ENCODE peak calls at places on chromosome 15, in ten cellular contexts. One of them, this sample, is unnamed.

GRCh38 chr15:93228546-93228945 is 139.5 kb upstream of the RGMA start:
- DNase-seq in C1 segment of cervical spinal cord: no peak
- DNase-seq in NCI-H2081: no peak
- DNase-seq in HFFc6: no peak
- DNase-seq in activated naive CD8-positive, alpha-beta T cell treated with anti-CD3 and anti-CD28 coated beads for 36 hours: no peak
- DNase-seq in foreskin fibroblast: no peak
- DNase-seq in stimulated activated CD8-positive, alpha-beta memory T cell treated with anti-CD3 and anti-CD28 coated beads, Interleukin-12 subunit alpha, Interleukin-12 subunit beta, amount 100 ng/mL, for 1 hour: no peak
- DNase-seq in MM.1S: no peak
- DNase-seq in cardiac muscle cell: no peak
- DNase-seq in left cardiac atrium: no peak
- DNase-seq in this sample: no peak

GRCh38 chr15:70324001-70324974 is 226.6 kb upstream of the TLE3 start:
- DNase-seq in C1 segment of cervical spinal cord: no peak
- DNase-seq in NCI-H2081: peak
- DNase-seq in HFFc6: peak
- DNase-seq in activated naive CD8-positive, alpha-beta T cell treated with anti-CD3 and anti-CD28 coated beads for 36 hours: no peak
- DNase-seq in foreskin fibroblast: peak
- DNase-seq in stimulated activated CD8-positive, alpha-beta memory T cell treated with anti-CD3 and anti-CD28 coated beads, Interleukin-12 subunit alpha, Interleukin-12 subunit beta, amount 100 ng/mL, for 1 hour: no peak
- DNase-seq in MM.1S: no peak
- DNase-seq in cardiac muscle cell: no peak
- DNase-seq in left cardiac atrium: no peak
- DNase-seq in this sample: no peak

GRCh38 chr15:57510647-57511046 is 81.1 kb upstream of the MYZAP start:
- DNase-seq in C1 segment of cervical spinal cord: no peak
- DNase-seq in NCI-H2081: peak
- DNase-seq in HFFc6: no peak
- DNase-seq in activated naive CD8-positive, alpha-beta T cell treated with anti-CD3 and anti-CD28 coated beads for 36 hours: no peak
- DNase-seq in foreskin fibroblast: peak
- DNase-seq in stimulated activated CD8-positive, alpha-beta memory T cell treated with anti-CD3 and anti-CD28 coated beads, Interleukin-12 subunit alpha, Interleukin-12 subunit beta, amount 100 ng/mL, for 1 hour: no peak
- DNase-seq in MM.1S: no peak
- DNase-seq in cardiac muscle cell: no peak
- DNase-seq in left cardiac atrium: peak
- DNase-seq in this sample: no peak

GRCh38 chr15:94596707-94597106 is 365.3 kb downstream of the MCTP2 start:
- DNase-seq in C1 segment of cervical spinal cord: no peak
- DNase-seq in NCI-H2081: no peak
- DNase-seq in HFFc6: no peak
- DNase-seq in activated naive CD8-positive, alpha-beta T cell treated with anti-CD3 and anti-CD28 coated beads for 36 hours: no peak
- DNase-seq in foreskin fibroblast: no peak
- DNase-seq in stimulated activated CD8-positive, alpha-beta memory T cell treated with anti-CD3 and anti-CD28 coated beads, Interleukin-12 subunit alpha, Interleukin-12 subunit beta, amount 100 ng/mL, for 1 hour: no peak
- DNase-seq in MM.1S: no peak
- DNase-seq in cardiac muscle cell: no peak
- DNase-seq in left cardiac atrium: no peak
- DNase-seq in this sample: no peak

GRCh38 chr15:67917636-67918035 is 77.8 kb upstream of the RNU6-1 start:
- DNase-seq in C1 segment of cervical spinal cord: no peak
- DNase-seq in NCI-H2081: no peak
- DNase-seq in HFFc6: no peak
- DNase-seq in activated naive CD8-positive, alpha-beta T cell treated with anti-CD3 and anti-CD28 coated beads for 36 hours: no peak
- DNase-seq in foreskin fibroblast: no peak
- DNase-seq in stimulated activated CD8-positive, alpha-beta memory T cell treated with anti-CD3 and anti-CD28 coated beads, Interleukin-12 subunit alpha, Interleukin-12 subunit beta, amount 100 ng/mL, for 1 hour: no peak
- DNase-seq in MM.1S: no peak
- DNase-seq in cardiac muscle cell: no peak
- DNase-seq in left cardiac atrium: no peak
- DNase-seq in this sample: no peak

GRCh38 chr15:69288531-69289311 is 10.0 kb upstream of the PAQR5 start:
- DNase-seq in C1 segment of cervical spinal cord: no peak
- DNase-seq in NCI-H2081: no peak
- DNase-seq in HFFc6: no peak
- DNase-seq in activated naive CD8-positive, alpha-beta T cell treated with anti-CD3 and anti-CD28 coated beads for 36 hours: no peak
- DNase-seq in foreskin fibroblast: no peak
- DNase-seq in stimulated activated CD8-positive, alpha-beta memory T cell treated with anti-CD3 and anti-CD28 coated beads, Interleukin-12 subunit alpha, Interleukin-12 subunit beta, amount 100 ng/mL, for 1 hour: no peak
- DNase-seq in MM.1S: no peak
- DNase-seq in cardiac muscle cell: no peak
- DNase-seq in left cardiac atrium: no peak
- DNase-seq in this sample: no peak

GRCh38 chr15:76678766-76679165 is 226.4 kb downstream of the SCAPER start:
- DNase-seq in C1 segment of cervical spinal cord: no peak
- DNase-seq in NCI-H2081: no peak
- DNase-seq in HFFc6: peak
- DNase-seq in activated naive CD8-positive, alpha-beta T cell treated with anti-CD3 and anti-CD28 coated beads for 36 hours: no peak
- DNase-seq in foreskin fibroblast: peak
- DNase-seq in stimulated activated CD8-positive, alpha-beta memory T cell treated with anti-CD3 and anti-CD28 coated beads, Interleukin-12 subunit alpha, Interleukin-12 subunit beta, amount 100 ng/mL, for 1 hour: no peak
- DNase-seq in MM.1S: no peak
- DNase-seq in cardiac muscle cell: no peak
- DNase-seq in left cardiac atrium: no peak
- DNase-seq in this sample: no peak

GRCh38 chr15:98899266-98900021 is 108.1 kb downstream of the PGPEP1L start:
- DNase-seq in C1 segment of cervical spinal cord: no peak
- DNase-seq in NCI-H2081: no peak
- DNase-seq in HFFc6: no peak
- DNase-seq in activated naive CD8-positive, alpha-beta T cell treated with anti-CD3 and anti-CD28 coated beads for 36 hours: no peak
- DNase-seq in foreskin fibroblast: no peak
- DNase-seq in stimulated activated CD8-positive, alpha-beta memory T cell treated with anti-CD3 and anti-CD28 coated beads, Interleukin-12 subunit alpha, Interleukin-12 subunit beta, amount 100 ng/mL, for 1 hour: no peak
- DNase-seq in MM.1S: no peak
- DNase-seq in cardiac muscle cell: no peak
- DNase-seq in left cardiac atrium: no peak
- DNase-seq in this sample: no peak

GRCh38 chr15:71962537-71962936 is 152.2 kb downstream of the NR2E3 start:
- DNase-seq in C1 segment of cervical spinal cord: no peak
- DNase-seq in NCI-H2081: no peak
- DNase-seq in HFFc6: no peak
- DNase-seq in activated naive CD8-positive, alpha-beta T cell treated with anti-CD3 and anti-CD28 coated beads for 36 hours: no peak
- DNase-seq in foreskin fibroblast: no peak
- DNase-seq in stimulated activated CD8-positive, alpha-beta memory T cell treated with anti-CD3 and anti-CD28 coated beads, Interleukin-12 subunit alpha, Interleukin-12 subunit beta, amount 100 ng/mL, for 1 hour: no peak
- DNase-seq in MM.1S: peak
- DNase-seq in cardiac muscle cell: no peak
- DNase-seq in left cardiac atrium: no peak
- DNase-seq in this sample: no peak

GRCh38 chr15:70763120-70763949 is at the start of gene UACA:
- DNase-seq in C1 segment of cervical spinal cord: peak
- DNase-seq in NCI-H2081: peak
- DNase-seq in HFFc6: peak
- DNase-seq in activated naive CD8-positive, alpha-beta T cell treated with anti-CD3 and anti-CD28 coated beads for 36 hours: peak
- DNase-seq in foreskin fibroblast: peak
- DNase-seq in stimulated activated CD8-positive, alpha-beta memory T cell treated with anti-CD3 and anti-CD28 coated beads, Interleukin-12 subunit alpha, Interleukin-12 subunit beta, amount 100 ng/mL, for 1 hour: peak
- DNase-seq in MM.1S: peak
- DNase-seq in cardiac muscle cell: peak
- DNase-seq in left cardiac atrium: peak
- DNase-seq in this sample: peak

GRCh38 chr15:39025331-39025730 is 460.7 kb upstream of the RASGRP1 start:
- DNase-seq in C1 segment of cervical spinal cord: no peak
- DNase-seq in NCI-H2081: no peak
- DNase-seq in HFFc6: no peak
- DNase-seq in activated naive CD8-positive, alpha-beta T cell treated with anti-CD3 and anti-CD28 coated beads for 36 hours: no peak
- DNase-seq in foreskin fibroblast: peak
- DNase-seq in stimulated activated CD8-positive, alpha-beta memory T cell treated with anti-CD3 and anti-CD28 coated beads, Interleukin-12 subunit alpha, Interleukin-12 subunit beta, amount 100 ng/mL, for 1 hour: no peak
- DNase-seq in MM.1S: no peak
- DNase-seq in cardiac muscle cell: no peak
- DNase-seq in left cardiac atrium: no peak
- DNase-seq in this sample: no peak

GRCh38 chr15:83815506-83815905 is 161.6 kb downstream of the ADAMTSL3 start:
- DNase-seq in C1 segment of cervical spinal cord: no peak
- DNase-seq in NCI-H2081: no peak
- DNase-seq in HFFc6: no peak
- DNase-seq in activated naive CD8-positive, alpha-beta T cell treated with anti-CD3 and anti-CD28 coated beads for 36 hours: no peak
- DNase-seq in foreskin fibroblast: no peak
- DNase-seq in stimulated activated CD8-positive, alpha-beta memory T cell treated with anti-CD3 and anti-CD28 coated beads, Interleukin-12 subunit alpha, Interleukin-12 subunit beta, amount 100 ng/mL, for 1 hour: no peak
- DNase-seq in MM.1S: no peak
- DNase-seq in cardiac muscle cell: no peak
- DNase-seq in left cardiac atrium: no peak
- DNase-seq in this sample: no peak

GRCh38 chr15:79071901-79072300 is 18.7 kb downstream of the RASGRF1 start:
- DNase-seq in C1 segment of cervical spinal cord: no peak
- DNase-seq in NCI-H2081: no peak
- DNase-seq in HFFc6: no peak
- DNase-seq in activated naive CD8-positive, alpha-beta T cell treated with anti-CD3 and anti-CD28 coated beads for 36 hours: no peak
- DNase-seq in foreskin fibroblast: no peak
- DNase-seq in stimulated activated CD8-positive, alpha-beta memory T cell treated with anti-CD3 and anti-CD28 coated beads, Interleukin-12 subunit alpha, Interleukin-12 subunit beta, amount 100 ng/mL, for 1 hour: no peak
- DNase-seq in MM.1S: no peak
- DNase-seq in cardiac muscle cell: no peak
- DNase-seq in left cardiac atrium: no peak
- DNase-seq in this sample: no peak

GRCh38 chr15:44675911-44676310 is 12.4 kb upstream of the SPG11 start:
- DNase-seq in C1 segment of cervical spinal cord: no peak
- DNase-seq in NCI-H2081: no peak
- DNase-seq in HFFc6: no peak
- DNase-seq in activated naive CD8-positive, alpha-beta T cell treated with anti-CD3 and anti-CD28 coated beads for 36 hours: no peak
- DNase-seq in foreskin fibroblast: no peak
- DNase-seq in stimulated activated CD8-positive, alpha-beta memory T cell treated with anti-CD3 and anti-CD28 coated beads, Interleukin-12 subunit alpha, Interleukin-12 subunit beta, amount 100 ng/mL, for 1 hour: no peak
- DNase-seq in MM.1S: no peak
- DNase-seq in cardiac muscle cell: no peak
- DNase-seq in left cardiac atrium: no peak
- DNase-seq in this sample: no peak

GRCh38 chr15:73493936-73494335 is 51.0 kb downstream of the REC114 start:
- DNase-seq in C1 segment of cervical spinal cord: no peak
- DNase-seq in NCI-H2081: no peak
- DNase-seq in HFFc6: no peak
- DNase-seq in activated naive CD8-positive, alpha-beta T cell treated with anti-CD3 and anti-CD28 coated beads for 36 hours: no peak
- DNase-seq in foreskin fibroblast: peak
- DNase-seq in stimulated activated CD8-positive, alpha-beta memory T cell treated with anti-CD3 and anti-CD28 coated beads, Interleukin-12 subunit alpha, Interleukin-12 subunit beta, amount 100 ng/mL, for 1 hour: no peak
- DNase-seq in MM.1S: no peak
- DNase-seq in cardiac muscle cell: no peak
- DNase-seq in left cardiac atrium: no peak
- DNase-seq in this sample: no peak

GRCh38 chr15:96332854-96333193 is 2.3 kb downstream of the NR2F2 start:
- DNase-seq in C1 segment of cervical spinal cord: no peak
- DNase-seq in NCI-H2081: no peak
- DNase-seq in HFFc6: no peak
- DNase-seq in activated naive CD8-positive, alpha-beta T cell treated with anti-CD3 and anti-CD28 coated beads for 36 hours: no peak
- DNase-seq in foreskin fibroblast: no peak
- DNase-seq in stimulated activated CD8-positive, alpha-beta memory T cell treated with anti-CD3 and anti-CD28 coated beads, Interleukin-12 subunit alpha, Interleukin-12 subunit beta, amount 100 ng/mL, for 1 hour: no peak
- DNase-seq in MM.1S: no peak
- DNase-seq in cardiac muscle cell: no peak
- DNase-seq in left cardiac atrium: no peak
- DNase-seq in this sample: no peak

GRCh38 chr15:88385078-88385700 is 82.0 kb downstream of the MRPL46 start:
- DNase-seq in C1 segment of cervical spinal cord: no peak
- DNase-seq in NCI-H2081: no peak
- DNase-seq in HFFc6: peak
- DNase-seq in activated naive CD8-positive, alpha-beta T cell treated with anti-CD3 and anti-CD28 coated beads for 36 hours: no peak
- DNase-seq in foreskin fibroblast: no peak
- DNase-seq in stimulated activated CD8-positive, alpha-beta memory T cell treated with anti-CD3 and anti-CD28 coated beads, Interleukin-12 subunit alpha, Interleukin-12 subunit beta, amount 100 ng/mL, for 1 hour: no peak
- DNase-seq in MM.1S: no peak
- DNase-seq in cardiac muscle cell: no peak
- DNase-seq in left cardiac atrium: no peak
- DNase-seq in this sample: no peak

GRCh38 chr15:69474291-69474690 is 21.7 kb downstream of the RPLP1 start:
- DNase-seq in C1 segment of cervical spinal cord: no peak
- DNase-seq in NCI-H2081: no peak
- DNase-seq in HFFc6: peak
- DNase-seq in activated naive CD8-positive, alpha-beta T cell treated with anti-CD3 and anti-CD28 coated beads for 36 hours: no peak
- DNase-seq in foreskin fibroblast: no peak
- DNase-seq in stimulated activated CD8-positive, alpha-beta memory T cell treated with anti-CD3 and anti-CD28 coated beads, Interleukin-12 subunit alpha, Interleukin-12 subunit beta, amount 100 ng/mL, for 1 hour: no peak
- DNase-seq in MM.1S: no peak
- DNase-seq in cardiac muscle cell: no peak
- DNase-seq in left cardiac atrium: no peak
- DNase-seq in this sample: no peak

GRCh38 chr15:61228025-61228901 is 839 bp downstream of the RORA start:
- DNase-seq in C1 segment of cervical spinal cord: no peak
- DNase-seq in NCI-H2081: no peak
- DNase-seq in HFFc6: peak
- DNase-seq in activated naive CD8-positive, alpha-beta T cell treated with anti-CD3 and anti-CD28 coated beads for 36 hours: peak
- DNase-seq in foreskin fibroblast: peak
- DNase-seq in stimulated activated CD8-positive, alpha-beta memory T cell treated with anti-CD3 and anti-CD28 coated beads, Interleukin-12 subunit alpha, Interleukin-12 subunit beta, amount 100 ng/mL, for 1 hour: no peak
- DNase-seq in MM.1S: peak
- DNase-seq in cardiac muscle cell: peak
- DNase-seq in left cardiac atrium: no peak
- DNase-seq in this sample: no peak

GRCh38 chr15:99999282-100000070 is 266.2 kb upstream of the LYSMD4 start:
- DNase-seq in C1 segment of cervical spinal cord: no peak
- DNase-seq in NCI-H2081: no peak
- DNase-seq in HFFc6: no peak
- DNase-seq in activated naive CD8-positive, alpha-beta T cell treated with anti-CD3 and anti-CD28 coated beads for 36 hours: no peak
- DNase-seq in foreskin fibroblast: no peak
- DNase-seq in stimulated activated CD8-positive, alpha-beta memory T cell treated with anti-CD3 and anti-CD28 coated beads, Interleukin-12 subunit alpha, Interleukin-12 subunit beta, amount 100 ng/mL, for 1 hour: no peak
- DNase-seq in MM.1S: no peak
- DNase-seq in cardiac muscle cell: no peak
- DNase-seq in left cardiac atrium: no peak
- DNase-seq in this sample: no peak

GRCh38 chr15:34642252-34642651 is 58.8 kb upstream of the GOLGA8B start:
- DNase-seq in C1 segment of cervical spinal cord: no peak
- DNase-seq in NCI-H2081: no peak
- DNase-seq in HFFc6: no peak
- DNase-seq in activated naive CD8-positive, alpha-beta T cell treated with anti-CD3 and anti-CD28 coated beads for 36 hours: no peak
- DNase-seq in foreskin fibroblast: no peak
- DNase-seq in stimulated activated CD8-positive, alpha-beta memory T cell treated with anti-CD3 and anti-CD28 coated beads, Interleukin-12 subunit alpha, Interleukin-12 subunit beta, amount 100 ng/mL, for 1 hour: no peak
- DNase-seq in MM.1S: no peak
- DNase-seq in cardiac muscle cell: no peak
- DNase-seq in left cardiac atrium: no peak
- DNase-seq in this sample: no peak

This sample was measured in thoracic aorta.